ENCODE peak calls at places on chromosomes 5 and 9, in four cellular contexts. One of them, this sample, is unnamed.

GRCh38 chr9:6829027-6829426 is 71.3 kb downstream of the KDM4C start:
- DNase-seq in HL-60: no peak
- DNase-seq in K562: no peak
- DNase-seq in GM12878: no peak
- DNase-seq in this sample: no peak

GRCh38 chr5:37043693-37044092 is 167.1 kb downstream of the NIPBL start:
- DNase-seq in HL-60: no peak
- DNase-seq in K562: no peak
- DNase-seq in GM12878: no peak
- DNase-seq in this sample: no peak

GRCh38 chr5:151125421-151125820 is 32.2 kb downstream of the ANXA6 start:
- DNase-seq in HL-60: peak; percentile 36
- DNase-seq in K562: no peak
- DNase-seq in GM12878: peak; percentile 42
- DNase-seq in this sample: no peak

GRCh38 chr9:3191715-3192114 is 334.1 kb downstream of the RFX3 start:
- DNase-seq in HL-60: no peak
- DNase-seq in K562: no peak
- DNase-seq in GM12878: no peak
- DNase-seq in this sample: no peak

GRCh38 chr9:100063185-100063584 is 35.6 kb downstream of the ERP44 start:
- DNase-seq in HL-60: no peak
- DNase-seq in K562: no peak
- DNase-seq in GM12878: no peak
- DNase-seq in this sample: no peak

GRCh38 chr5:91189480-91190332 is 193.4 kb downstream of the ARRDC3 start:
- DNase-seq in HL-60: no peak
- DNase-seq in K562: no peak
- DNase-seq in GM12878: no peak
- DNase-seq in this sample: no peak

GRCh38 chr9:99411068-99411467 is 189.0 kb downstream of the SEC61B start:
- DNase-seq in HL-60: no peak
- DNase-seq in K562: no peak
- DNase-seq in GM12878: no peak
- DNase-seq in this sample: no peak

GRCh38 chr5:61301820-61302563 is 30.1 kb upstream of the ZSWIM6 start:
- DNase-seq in HL-60: no peak
- DNase-seq in K562: no peak
- DNase-seq in GM12878: no peak
- DNase-seq in this sample: no peak

GRCh38 chr5:179866241-179867078 is 7.8 kb upstream of the MRNIP start:
- DNase-seq in HL-60: no peak
- DNase-seq in K562: no peak
- DNase-seq in GM12878: peak; percentile 1
- DNase-seq in this sample: peak; percentile 71

GRCh38 chr9:125406812-125407087 is 145.1 kb downstream of the GAPVD1 start:
- DNase-seq in HL-60: no peak
- DNase-seq in K562: no peak
- DNase-seq in GM12878: no peak
- DNase-seq in this sample: no peak

GRCh38 chr9:119968837-119969707 is 599.8 kb upstream of the BRINP1 start:
- DNase-seq in HL-60: peak; percentile 18
- DNase-seq in K562: peak; percentile 72
- DNase-seq in GM12878: no peak
- DNase-seq in this sample: peak; percentile 52

GRCh38 chr9:121634800-121635261 is 16.6 kb upstream of the DAB2IP start:
- DNase-seq in HL-60: no peak
- DNase-seq in K562: peak; percentile 63
- DNase-seq in GM12878: no peak
- DNase-seq in this sample: no peak

GRCh38 chr9:135294826-135295225 is 184.8 kb upstream of the PPP1R26 start:
- DNase-seq in HL-60: no peak
- DNase-seq in K562: no peak
- DNase-seq in GM12878: no peak
- DNase-seq in this sample: no peak

GRCh38 chr9:12415361-12415760 is 277.8 kb upstream of the TYRP1 start:
- DNase-seq in HL-60: no peak
- DNase-seq in K562: no peak
- DNase-seq in GM12878: no peak
- DNase-seq in this sample: no peak

GRCh38 chr5:72451771-72452505 is 55.3 kb downstream of the ZNF366 start:
- DNase-seq in HL-60: no peak
- DNase-seq in K562: no peak
- DNase-seq in GM12878: peak; percentile 75
- DNase-seq in this sample: no peak

GRCh38 chr9:99820330-99821186 is 1.1 kb upstream of the NR4A3 start:
- DNase-seq in HL-60: no peak
- DNase-seq in K562: no peak
- DNase-seq in GM12878: no peak
- DNase-seq in this sample: peak; percentile 23

GRCh38 chr9:89590415-89590814 is 14.4 kb upstream of the GADD45G start:
- DNase-seq in HL-60: no peak
- DNase-seq in K562: no peak
- DNase-seq in GM12878: no peak
- DNase-seq in this sample: no peak

GRCh38 chr9:79210541-79211243 is 361.1 kb upstream of the TLE4 start:
- DNase-seq in HL-60: no peak
- DNase-seq in K562: no peak
- DNase-seq in GM12878: no peak
- DNase-seq in this sample: no peak

GRCh38 chr9:21919377-21920362 is 74.5 kb downstream of the CDKN2A start:
- DNase-seq in HL-60: no peak
- DNase-seq in K562: no peak
- DNase-seq in GM12878: peak; percentile 13
- DNase-seq in this sample: no peak

GRCh38 chr5:14557203-14557725 is 24.3 kb upstream of the OTULINL start:
- DNase-seq in HL-60: no peak
- DNase-seq in K562: no peak
- DNase-seq in GM12878: no peak
- DNase-seq in this sample: no peak

GRCh38 chr5:90843443-90843842 is 284.8 kb downstream of the ADGRV1 start:
- DNase-seq in HL-60: no peak
- DNase-seq in K562: no peak
- DNase-seq in GM12878: no peak
- DNase-seq in this sample: no peak

GRCh38 chr9:136379401-136379800 is 5.9 kb upstream of the CARD9 start:
- DNase-seq in HL-60: no peak
- DNase-seq in K562: no peak
- DNase-seq in GM12878: no peak
- DNase-seq in this sample: no peak

GRCh38 chr9:21817176-21817575 is 14.7 kb downstream of the MTAP start:
- DNase-seq in HL-60: no peak
- DNase-seq in K562: no peak
- DNase-seq in GM12878: no peak
- DNase-seq in this sample: no peak

GRCh38 chr9:132006657-132007370 is 72.9 kb downstream of the MED27 start:
- DNase-seq in HL-60: no peak
- DNase-seq in K562: no peak
- DNase-seq in GM12878: peak; percentile 67
- DNase-seq in this sample: peak; percentile 22

GRCh38 chr9:90142580-90142979 is 500.0 kb downstream of the DIRAS2 start:
- DNase-seq in HL-60: no peak
- DNase-seq in K562: peak; percentile 7
- DNase-seq in GM12878: no peak
- DNase-seq in this sample: no peak

GRCh38 chr9:11319477-11320060 is 706.8 kb upstream of the PTPRD start:
- DNase-seq in HL-60: no peak
- DNase-seq in K562: no peak
- DNase-seq in GM12878: no peak
- DNase-seq in this sample: no peak

GRCh38 chr9:36961051-36961450 is 73.0 kb downstream of the PAX5 start:
- DNase-seq in HL-60: no peak
- DNase-seq in K562: no peak
- DNase-seq in GM12878: no peak
- DNase-seq in this sample: no peak

GRCh38 chr5:125484272-125485002 is 738.0 kb upstream of the ZNF608 start:
- DNase-seq in HL-60: no peak
- DNase-seq in K562: no peak
- DNase-seq in GM12878: no peak
- DNase-seq in this sample: no peak

GRCh38 chr5:179668404-179668803 is 12.4 kb downstream of the CBY3 start:
- DNase-seq in HL-60: peak; percentile 45
- DNase-seq in K562: peak; percentile 68
- DNase-seq in GM12878: no peak
- DNase-seq in this sample: no peak

GRCh38 chr9:97997330-97998276 is 14.5 kb downstream of the ANP32B start:
- DNase-seq in HL-60: no peak
- DNase-seq in K562: no peak
- DNase-seq in GM12878: no peak
- DNase-seq in this sample: no peak

GRCh38 chr9:114484215-114484853 is 20.9 kb downstream of the WHRN start:
- DNase-seq in HL-60: no peak
- DNase-seq in K562: no peak
- DNase-seq in GM12878: no peak
- DNase-seq in this sample: no peak

GRCh38 chr9:109793196-109793595 is 13.2 kb downstream of the PALM2AKAP2 start:
- DNase-seq in HL-60: no peak
- DNase-seq in K562: no peak
- DNase-seq in GM12878: no peak
- DNase-seq in this sample: no peak

GRCh38 chr5:56003633-56004032 is 8.9 kb upstream of the IL6ST start:
- DNase-seq in HL-60: no peak
- DNase-seq in K562: no peak
- DNase-seq in GM12878: no peak
- DNase-seq in this sample: no peak

GRCh38 chr9:136762915-136763648 is 1.2 kb downstream of the LCN15 start:
- DNase-seq in HL-60: no peak
- DNase-seq in K562: peak; percentile 97
- DNase-seq in GM12878: no peak
- DNase-seq in this sample: no peak

GRCh38 chr5:176812269-176813259 is 2.2 kb downstream of the UNC5A start:
- DNase-seq in HL-60: no peak
- DNase-seq in K562: peak; percentile 64
- DNase-seq in GM12878: no peak
- DNase-seq in this sample: no peak

GRCh38 chr9:91802391-91802790 is 147.6 kb downstream of the ROR2 start:
- DNase-seq in HL-60: no peak
- DNase-seq in K562: no peak
- DNase-seq in GM12878: no peak
- DNase-seq in this sample: no peak

GRCh38 chr9:99368341-99369326 is 146.6 kb downstream of the SEC61B start:
- DNase-seq in HL-60: peak; percentile 7
- DNase-seq in K562: no peak
- DNase-seq in GM12878: peak; percentile 24
- DNase-seq in this sample: peak; percentile 25

GRCh38 chr5:90802695-90803317 is 244.2 kb downstream of the ADGRV1 start:
- DNase-seq in HL-60: no peak
- DNase-seq in K562: peak; percentile 36
- DNase-seq in GM12878: no peak
- DNase-seq in this sample: peak; percentile 21

DNA sequence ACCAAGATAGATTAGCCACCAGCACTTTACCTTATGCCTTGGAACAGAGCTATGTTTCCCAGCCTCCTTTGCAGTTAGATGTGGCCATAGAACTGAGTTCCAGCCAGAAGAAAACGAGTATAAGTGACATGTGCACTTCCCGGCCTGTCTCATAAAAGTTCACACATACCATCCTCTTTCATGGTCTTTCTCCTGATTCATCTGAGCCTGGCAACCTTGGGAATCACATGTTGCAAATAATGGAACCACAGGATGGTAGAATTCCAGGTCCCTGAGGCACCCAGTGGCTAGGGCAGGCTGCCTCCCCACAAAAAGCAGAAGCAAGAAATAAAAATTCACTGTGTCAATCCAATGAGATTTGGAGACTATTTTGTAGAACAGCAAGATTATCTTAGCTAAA is 128.1 kb downstream of the PDE4D start:
- DNase-seq in HL-60: no peak
- DNase-seq in K562: no peak
- DNase-seq in GM12878: no peak
- DNase-seq in this sample: no peak
- TF ChIP-seq SPI1 in HL-60: no peak
- TF ChIP-seq SPI1 in K562: no peak
- TF ChIP-seq SPI1 in GM12878: no peak
- TF ChIP-seq SPI1 in this sample: no peak

DNA sequence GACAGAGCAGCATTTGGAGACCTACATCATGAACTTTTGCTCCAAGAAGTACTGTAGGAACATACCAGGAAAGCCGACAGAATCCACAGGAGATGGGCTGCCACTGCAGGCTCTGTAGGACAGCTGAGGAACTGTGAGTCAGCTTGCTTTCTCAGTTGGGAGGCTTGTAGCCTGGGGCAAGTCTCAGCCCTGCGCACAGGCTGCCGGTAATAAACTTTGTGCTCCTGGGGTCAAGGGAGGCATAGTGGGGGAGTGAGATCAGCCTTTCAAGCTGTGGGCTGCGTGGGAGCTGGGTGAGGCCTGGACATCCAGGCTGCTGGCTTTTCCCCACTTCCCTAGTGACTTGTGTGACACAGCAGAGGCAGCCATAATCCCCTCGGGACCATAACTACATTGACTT is 718.0 kb upstream of the CDH10 start:
- DNase-seq in HL-60: no peak
- DNase-seq in K562: no peak
- DNase-seq in GM12878: no peak
- DNase-seq in this sample: no peak
- TF ChIP-seq SPI1 in HL-60: no peak
- TF ChIP-seq SPI1 in K562: no peak
- TF ChIP-seq SPI1 in GM12878: no peak
- TF ChIP-seq SPI1 in this sample: no peak

GRCh38 chr5:172624083-172624995 is 16.7 kb upstream of the NEURL1B start:
- DNase-seq in HL-60: no peak
- DNase-seq in K562: no peak
- DNase-seq in GM12878: no peak
- DNase-seq in this sample: no peak
- TF ChIP-seq SPI1 in HL-60: no peak
- TF ChIP-seq SPI1 in K562: no peak
- TF ChIP-seq SPI1 in GM12878: no peak
- TF ChIP-seq SPI1 in this sample: no peak

GRCh38 chr5:117736693-117737092 is 1162.1 kb upstream of the SEMA6A start:
- DNase-seq in HL-60: no peak
- DNase-seq in K562: no peak
- DNase-seq in GM12878: no peak
- DNase-seq in this sample: no peak

GRCh38 chr5:117740268-117740667 is 1165.6 kb upstream of the SEMA6A start:
- DNase-seq in HL-60: no peak
- DNase-seq in K562: no peak
- DNase-seq in GM12878: no peak
- DNase-seq in this sample: no peak

GRCh38 chr5:117741655-117742226 is 1167.1 kb upstream of the SEMA6A start:
- DNase-seq in HL-60: no peak
- DNase-seq in K562: no peak
- DNase-seq in GM12878: no peak
- DNase-seq in this sample: no peak

GRCh38 chr5:117743337-117743736 is 1168.7 kb upstream of the SEMA6A start:
- DNase-seq in HL-60: no peak
- DNase-seq in K562: no peak
- DNase-seq in GM12878: no peak
- DNase-seq in this sample: no peak

GRCh38 chr5:117738571-117738970 is 1163.9 kb upstream of the SEMA6A start:
- DNase-seq in HL-60: no peak
- DNase-seq in K562: no peak
- DNase-seq in GM12878: no peak
- DNase-seq in this sample: no peak
- TF ChIP-seq SPI1 in HL-60: no peak
- TF ChIP-seq SPI1 in K562: no peak
- TF ChIP-seq SPI1 in GM12878: no peak
- TF ChIP-seq SPI1 in this sample: no peak